ENCODE peak calls at places on chromosomes 13 and 19, in five cellular contexts. L, K, I, M and E are unnamed samples.
A peak's percentile ranks its signal among the peaks of the same experiment; 100 is the strongest.

GRCh38 chr19:20787766-20788165 is 11.7 kb downstream of the ZNF66 start:
- DNase-seq in M (no peak), I (no peak), L (no peak), K (no peak), E (no peak)

GRCh38 chr13:21583496-21583895 is 20.5 kb downstream of the MICU2 start:
- DNase-seq in K (no peak), I (no peak), L (no peak), M (no peak), E (no peak)

GRCh38 chr13:114078501-114079451 is 53.6 kb downstream of the RASA3 start:
- DNase-seq in K (peak; percentile 48), I (peak; percentile 34), M (no peak), L (no peak), E (peak; percentile 82)

GRCh38 chr19:20313894-20314293 is 146.9 kb downstream of the ZNF486 start:
- DNase-seq in L (no peak), I (no peak), K (no peak), M (no peak), E (no peak)

GRCh38 chr13:35936579-35936978 is 194.6 kb downstream of the DCLK1 start:
- DNase-seq in I (no peak), M (no peak), K (no peak), L (no peak), E (no peak)

GRCh38 chr19:13978721-13979191 is 26.4 kb downstream of the DCAF15 start:
- DNase-seq in K (no peak), I (peak; percentile 46), L (no peak), M (no peak), E (no peak)

GRCh38 chr19:50893047-50893737 is 18.0 kb downstream of the KLK4 start:
- DNase-seq in M (no peak), I (no peak), K (no peak), L (no peak), E (no peak)

GRCh38 chr19:15200575-15201364 is at the start of gene NOTCH3:
- DNase-seq in K (no peak), L (peak; percentile 29), M (no peak), I (peak; percentile 74), E (peak; percentile 85)

GRCh38 chr19:3454656-3455392 is 25.5 kb downstream of the SMIM24 start:
- DNase-seq in I (no peak), L (no peak), K (no peak), M (no peak), E (peak; percentile 70)

GRCh38 chr19:21321134-21321533 is 8.1 kb downstream of the ZNF708 start:
- DNase-seq in I (no peak), M (no peak), K (no peak), L (no peak), E (no peak)

GRCh38 chr13:35781661-35782060 is 305.2 kb upstream of the MAB21L1 start:
- DNase-seq in K (no peak), M (no peak), I (no peak), L (no peak), E (no peak)

GRCh38 chr13:69468624-69469023 is 639.0 kb upstream of the ATXN8OS start:
- DNase-seq in K (no peak), L (no peak), I (no peak), M (no peak), E (no peak)

DNA sequence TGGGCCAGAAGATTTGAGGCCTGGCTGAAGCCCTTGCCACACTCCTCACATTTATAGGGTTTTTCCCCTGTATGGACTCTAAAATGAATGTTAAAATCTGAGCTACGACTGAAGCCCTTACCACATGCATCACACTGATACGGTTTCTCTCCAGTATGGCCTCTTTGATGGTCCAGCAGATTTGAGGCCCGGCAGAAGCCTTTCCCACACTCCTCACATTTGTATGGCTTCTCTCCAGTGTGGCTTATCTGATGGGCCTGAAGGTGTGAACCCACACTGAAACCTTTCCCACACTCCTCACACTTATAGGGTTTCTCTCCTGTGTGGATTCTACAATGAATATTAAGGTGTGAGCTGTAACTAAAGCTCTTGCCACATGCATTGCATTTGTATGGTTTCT is 21.0 kb downstream of the ZNF45 start:
- DNase-seq in I (no peak), K (no peak), L (no peak), M (no peak), E (no peak)
- H3K9me3 ChIP-seq in I (peaks cover 64% of the 10 kb centered on the region), K (peaks cover 95% of the 10 kb centered on the region), L (peaks cover 100% of the 10 kb centered on the region), M (peaks cover 39% of the 10 kb centered on the region), E (peaks cover 38% of the 10 kb centered on the region)

DNA sequence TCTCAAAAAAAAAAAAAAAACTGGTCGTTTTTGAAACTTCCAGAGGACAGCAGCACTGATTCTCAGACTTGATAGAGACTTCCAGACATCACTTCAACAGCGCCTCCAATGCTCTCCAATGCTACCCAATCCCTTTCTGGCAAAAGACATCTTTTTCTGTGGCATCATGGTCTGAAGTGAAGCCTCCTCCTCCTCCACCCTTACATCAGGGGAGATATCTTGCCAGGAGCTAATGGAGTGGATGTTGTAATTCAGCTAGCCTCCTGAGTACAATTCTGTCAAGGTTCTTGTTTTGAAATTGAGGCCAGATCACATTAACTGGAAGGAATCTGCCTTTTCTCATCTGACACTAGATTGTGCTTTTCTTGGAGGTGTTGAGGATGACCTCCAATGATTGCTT is 24.2 kb downstream of the FXYD5 start:
- DNase-seq in M (no peak), I (no peak), K (no peak), L (no peak), E (no peak)
- H3K36me3 ChIP-seq in M (no peaks in the 10 kb centered on the region), I (no peaks in the 10 kb centered on the region), K (no peaks in the 10 kb centered on the region), L (no peaks in the 10 kb centered on the region), E (no peaks in the 10 kb centered on the region)

DNA sequence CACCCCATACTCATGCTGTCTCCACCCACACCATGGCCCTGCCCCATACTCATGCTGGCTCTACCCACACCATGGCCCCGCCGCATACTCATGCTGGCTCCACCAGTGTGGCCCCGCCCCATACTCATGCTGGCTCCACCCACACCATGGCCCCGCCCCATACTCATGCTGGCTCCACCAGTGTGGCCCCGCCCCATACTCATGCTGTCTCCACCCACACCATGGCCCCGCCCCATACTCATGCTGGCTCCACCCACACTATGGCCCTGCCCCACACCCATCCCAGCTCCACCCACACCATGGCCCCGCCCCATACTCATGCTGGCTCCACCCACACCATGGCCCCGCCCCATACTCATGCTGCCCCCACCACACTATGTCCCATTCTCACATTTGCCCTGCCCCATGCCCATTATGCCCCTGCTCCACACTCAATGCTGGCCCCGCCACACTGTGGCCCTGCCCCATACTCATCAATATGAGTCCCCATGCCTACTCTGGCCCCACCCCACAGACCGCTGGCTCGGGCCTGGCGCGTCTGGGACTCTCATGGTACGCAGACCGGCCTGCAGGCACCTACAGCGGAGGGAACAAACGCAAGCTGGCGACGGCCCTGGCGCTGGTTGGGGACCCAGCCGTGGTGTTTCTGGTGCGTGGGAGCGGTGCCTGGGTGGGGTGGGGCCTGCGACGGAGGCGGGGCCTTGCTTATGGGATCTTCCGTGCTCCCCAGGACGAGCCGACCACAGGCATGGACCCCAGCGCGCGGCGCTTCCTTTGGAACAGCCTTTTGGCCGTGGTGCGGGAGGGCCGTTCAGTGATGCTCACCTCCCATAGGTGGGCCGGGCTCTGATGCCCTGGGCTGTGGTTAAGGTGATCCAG is 3.7 kb upstream of the ARHGAP45 start:
- DNase-seq in I (no peak), K (no peak), M (no peak), L (no peak), E (no peak)
- H3K9me3 ChIP-seq in I (no peaks in the 10 kb centered on the region), K (peaks cover 17% of the 10 kb centered on the region), M (peaks cover 8% of the 10 kb centered on the region), L (peaks cover 19% of the 10 kb centered on the region), E (no peaks in the 10 kb centered on the region)

DNA sequence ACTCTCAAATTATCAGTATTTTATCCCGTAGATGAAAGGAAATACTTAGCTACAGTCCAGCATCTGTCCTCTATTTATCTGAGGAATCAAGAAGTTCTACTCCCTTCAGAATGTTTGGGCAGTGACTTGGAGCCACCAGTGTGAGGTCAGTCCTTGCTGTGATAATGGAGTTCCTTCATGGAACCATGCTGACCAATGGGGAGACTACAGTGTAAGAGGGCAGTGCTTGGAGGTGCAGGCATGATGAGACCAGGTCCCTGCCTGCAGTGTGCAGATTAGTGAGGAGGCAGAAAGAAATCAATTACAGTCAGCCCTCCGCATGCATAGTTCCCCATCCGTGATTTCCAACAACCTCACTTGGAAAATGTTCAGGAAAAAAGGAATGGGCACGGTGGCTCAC is at the start of gene C19orf18:
- DNase-seq in I (no peak), M (no peak), K (no peak), L (no peak), E (no peak)
- H3K36me3 ChIP-seq in I (peaks cover 23% of the 10 kb centered on the region), M (peaks cover 36% of the 10 kb centered on the region), K (peaks cover 89% of the 10 kb centered on the region), L (peaks cover 100% of the 10 kb centered on the region), E (peaks cover 2% of the 10 kb centered on the region)

GRCh38 chr19:40450664-40451063 is 6.5 kb upstream of the SERTAD3 start:
- DNase-seq in M (no peak), K (no peak), L (no peak), I (no peak), E (no peak)
- H3K9me3 ChIP-seq in M (no peaks in the 10 kb centered on the region), K (no peaks in the 10 kb centered on the region), L (no peaks in the 10 kb centered on the region), I (no peaks in the 10 kb centered on the region), E (no peaks in the 10 kb centered on the region)

GRCh38 chr19:11052391-11052790 is 36.9 kb upstream of the LDLR start:
- DNase-seq in L (no peak), K (no peak), M (no peak), I (no peak), E (no peak)
- H3K36me3 ChIP-seq in L (peaks cover 21% of the 10 kb centered on the region), K (peaks cover 8% of the 10 kb centered on the region), M (no peaks in the 10 kb centered on the region), I (no peaks in the 10 kb centered on the region), E (no peaks in the 10 kb centered on the region)